ENCODE peak calls at places on chromosome 1, in ten cellular contexts. G is Caki2; N is T-helper 17 cell; H is tibial nerve; R is neuronal stem cell; C is naive thymus-derived CD4-positive, alpha-beta T cell; O is nephron progenitor cell; K is cardiac septum; M is NCI-H345; U is GM23338. I is an unnamed sample.

GRCh38 chr1:161069731-161070270 is at the start of gene ARHGAP30:
- DNase-seq in G (no peak), N (peak; percentile 64), H (peak; percentile 26), R (no peak), C (peak; percentile 89), O (no peak), K (peak; percentile 91), M (no peak), U (peak; percentile 41), I (peak; percentile 68)

GRCh38 chr1:9537863-9538668 is 1.2 kb upstream of the SLC25A33 start:
- DNase-seq in G (no peak), N (no peak), H (no peak), R (no peak), C (no peak), O (no peak), K (no peak), M (no peak), U (no peak), I (peak; percentile 50)

GRCh38 chr1:209651148-209651547 is 1.1 kb downstream of the LAMB3 start:
- DNase-seq in G (peak; percentile 79), N (peak; percentile 33), H (peak; percentile 49), R (no peak), C (no peak), O (no peak), K (peak; percentile 88), M (no peak), U (no peak), I (peak; percentile 76)

GRCh38 chr1:181142096-181143043 is 53.9 kb downstream of the IER5 start:
- DNase-seq in G (peak; percentile 62), N (peak; percentile 91), H (peak; percentile 89), R (peak; percentile 90), C (peak; percentile 80), O (peak; percentile 95), K (peak; percentile 95), M (peak; percentile 86), U (peak; percentile 94), I (peak; percentile 86)

GRCh38 chr1:25063591-25064416 is 133.7 kb upstream of the RUNX3 start:
- DNase-seq in G (no peak), N (no peak), H (no peak), R (no peak), C (no peak), O (no peak), K (peak; percentile 20), M (no peak), U (no peak), I (no peak)

GRCh38 chr1:42936309-42937078 is 22.2 kb downstream of the SLC2A1 start:
- DNase-seq in G (peak; percentile 79), N (no peak), H (peak; percentile 73), R (no peak), C (no peak), O (no peak), K (peak; percentile 70), M (no peak), U (no peak), I (no peak)

GRCh38 chr1:155192346-155193274 is 15.1 kb downstream of the THBS3 start:
- DNase-seq in G (no peak), N (no peak), H (no peak), R (no peak), C (peak; percentile 29), O (no peak), K (peak; percentile 63), M (peak; percentile 90), U (peak; percentile 90), I (peak; percentile 80)

GRCh38 chr1:10537082-10537766 is 62.5 kb downstream of the PEX14 start:
- DNase-seq in G (no peak), N (no peak), H (no peak), R (no peak), C (no peak), O (no peak), K (no peak), M (peak; percentile 52), U (no peak), I (no peak)

GRCh38 chr1:64505232-64505943 is 35.5 kb downstream of the CACHD1 start:
- DNase-seq in G (no peak), N (no peak), H (no peak), R (peak; percentile 65), C (peak; percentile 24), O (peak; percentile 78), K (peak; percentile 78), M (no peak), U (peak; percentile 86), I (no peak)

GRCh38 chr1:178532392-178532791 is 19.5 kb downstream of the TEX35 start:
- DNase-seq in G (peak; percentile 67), N (peak; percentile 66), H (peak; percentile 84), R (peak; percentile 80), C (peak; percentile 56), O (peak; percentile 87), K (peak; percentile 90), M (peak; percentile 81), U (peak; percentile 89), I (peak; percentile 86)

GRCh38 chr1:74772945-74773344 is 40.0 kb downstream of the TYW3 start:
- DNase-seq in G (no peak), N (no peak), H (no peak), R (no peak), C (no peak), O (no peak), K (no peak), M (no peak), U (no peak), I (no peak)

GRCh38 chr1:31302749-31303441 is 6.1 kb downstream of the ZCCHC17 start:
- DNase-seq in G (no peak), N (no peak), H (no peak), R (no peak), C (no peak), O (no peak), K (no peak), M (no peak), U (no peak), I (no peak)

GRCh38 chr1:70142120-70142519 is 63.3 kb downstream of the LRRC40 start:
- DNase-seq in G (no peak), N (no peak), H (no peak), R (no peak), C (no peak), O (no peak), K (no peak), M (no peak), U (peak; percentile 26), I (no peak)

GRCh38 chr1:226019550-226019949 is 20.4 kb upstream of the SDE2 start:
- DNase-seq in G (no peak), N (no peak), H (no peak), R (no peak), C (no peak), O (no peak), K (no peak), M (no peak), U (no peak), I (no peak)

GRCh38 chr1:224054611-224055010 is 59.3 kb upstream of the FBXO28 start:
- DNase-seq in G (no peak), N (no peak), H (no peak), R (no peak), C (no peak), O (no peak), K (no peak), M (no peak), U (no peak), I (no peak)

GRCh38 chr1:36908096-36908495 is 126.2 kb downstream of the GRIK3 start:
- DNase-seq in G (no peak), N (no peak), H (no peak), R (no peak), C (no peak), O (no peak), K (no peak), M (no peak), U (no peak), I (no peak)

GRCh38 chr1:150973258-150973825 is 1.3 kb downstream of the CERS2 start:
- DNase-seq in G (no peak), N (no peak), H (no peak), R (no peak), C (no peak), O (peak; percentile 28), K (no peak), M (no peak), U (no peak), I (no peak)

GRCh38 chr1:53264048-53264447 is 25.7 kb upstream of the MAGOH start:
- DNase-seq in G (no peak), N (no peak), H (no peak), R (no peak), C (no peak), O (no peak), K (no peak), M (no peak), U (no peak), I (no peak)

GRCh38 chr1:201222125-201222524 is 31.5 kb downstream of the IGFN1 start:
- DNase-seq in G (no peak), N (no peak), H (peak; percentile 1), R (no peak), C (no peak), O (no peak), K (no peak), M (no peak), U (no peak), I (no peak)

GRCh38 chr1:221839794-221840395 is 98.0 kb upstream of the DUSP10 start:
- DNase-seq in G (peak; percentile 96), N (no peak), H (peak; percentile 46), R (no peak), C (no peak), O (no peak), K (no peak), M (no peak), U (no peak), I (peak; percentile 77)

GRCh38 chr1:233679598-233679997 is 65.7 kb downstream of the KCNK1 start:
- DNase-seq in G (no peak), N (no peak), H (no peak), R (no peak), C (no peak), O (no peak), K (no peak), M (no peak), U (no peak), I (no peak)

GRCh38 chr1:23100074-23100748 is 68.4 kb downstream of the LUZP1 start:
- DNase-seq in G (peak; percentile 64), N (no peak), H (peak; percentile 70), R (peak; percentile 17), C (peak; percentile 10), O (no peak), K (no peak), M (no peak), U (peak; percentile 60), I (peak; percentile 34)

GRCh38 chr1:235702412-235702811 is 52.8 kb upstream of the GNG4 start:
- DNase-seq in G (no peak), N (no peak), H (no peak), R (no peak), C (no peak), O (no peak), K (no peak), M (no peak), U (no peak), I (no peak)

GRCh38 chr1:234238060-234238459 is 135.2 kb upstream of the COA6 start:
- DNase-seq in G (no peak), N (no peak), H (no peak), R (no peak), C (no peak), O (no peak), K (no peak), M (no peak), U (no peak), I (no peak)

GRCh38 chr1:95039360-95040031 is 33.3 kb downstream of the ALG14 start:
- DNase-seq in G (no peak), N (no peak), H (no peak), R (no peak), C (no peak), O (no peak), K (no peak), M (no peak), U (no peak), I (no peak)